ENCODE peak calls at places on chromosomes 16 and 17, in five cellular contexts. One of them, this sample, is unnamed. For H3K36me3, the result is how much of the 10 kb centered on the place peaks cover.

GRCh38 chr17:15261818-15262290 is 3.3 kb downstream of the PMP22 start:
- DNase-seq in GM23248: peak
- DNase-seq in mesendoderm: peak
- DNase-seq in H1: no peak
- DNase-seq in GM12878: no peak
- DNase-seq in this sample: no peak

GRCh38 chr17:70919241-70919640 is 749.9 kb downstream of the KCNJ2 start:
- DNase-seq in GM23248: no peak
- DNase-seq in mesendoderm: no peak
- DNase-seq in H1: no peak
- DNase-seq in GM12878: no peak
- DNase-seq in this sample: no peak

GRCh38 chr16:65002265-65002664 is 119.6 kb downstream of the CDH11 start:
- DNase-seq in GM23248: peak
- DNase-seq in mesendoderm: no peak
- DNase-seq in H1: no peak
- DNase-seq in GM12878: no peak
- DNase-seq in this sample: no peak

GRCh38 chr16:54009464-54010176 is 277.0 kb downstream of the IRX3 start:
- DNase-seq in GM23248: no peak
- DNase-seq in mesendoderm: no peak
- DNase-seq in H1: no peak
- DNase-seq in GM12878: no peak
- DNase-seq in this sample: no peak

GRCh38 chr17:66018786-66019185 is 173.1 kb downstream of the CEP112 start:
- DNase-seq in GM23248: no peak
- DNase-seq in mesendoderm: no peak
- DNase-seq in H1: no peak
- DNase-seq in GM12878: no peak
- DNase-seq in this sample: no peak

GRCh38 chr17:58336456-58337094 is 8.0 kb upstream of the TSPOAP1 start:
- DNase-seq in GM23248: peak
- DNase-seq in mesendoderm: no peak
- DNase-seq in H1: no peak
- DNase-seq in GM12878: no peak
- DNase-seq in this sample: no peak

GRCh38 chr16:51697454-51697853 is 546.4 kb upstream of the SALL1 start:
- DNase-seq in GM23248: no peak
- DNase-seq in mesendoderm: no peak
- DNase-seq in H1: no peak
- DNase-seq in GM12878: no peak
- DNase-seq in this sample: no peak

GRCh38 chr17:29059281-29059680 is 16.3 kb downstream of the PIPOX start:
- DNase-seq in GM23248: peak
- DNase-seq in mesendoderm: no peak
- DNase-seq in H1: no peak
- DNase-seq in GM12878: no peak
- DNase-seq in this sample: no peak

GRCh38 chr17:39118674-39119419 is 32.6 kb downstream of the PLXDC1 start:
- DNase-seq in GM23248: no peak
- DNase-seq in mesendoderm: no peak
- DNase-seq in H1: no peak
- DNase-seq in GM12878: peak
- DNase-seq in this sample: no peak

GRCh38 chr17:81153340-81153803 is 11.9 kb upstream of the PVALEF start:
- DNase-seq in GM23248: peak
- DNase-seq in mesendoderm: no peak
- DNase-seq in H1: no peak
- DNase-seq in GM12878: no peak
- DNase-seq in this sample: peak

GRCh38 chr16:13390093-13390985 is 488.9 kb downstream of the SHISA9 start:
- DNase-seq in GM23248: no peak
- DNase-seq in mesendoderm: peak
- DNase-seq in H1: no peak
- DNase-seq in GM12878: peak
- DNase-seq in this sample: no peak

GRCh38 chr17:59754547-59754946 is 47.1 kb downstream of the VMP1 start:
- DNase-seq in GM23248: peak
- DNase-seq in mesendoderm: peak
- DNase-seq in H1: no peak
- DNase-seq in GM12878: no peak
- DNase-seq in this sample: no peak

GRCh38 chr17:10547351-10547750 is 2.1 kb downstream of the MYH2 start:
- DNase-seq in GM23248: no peak
- DNase-seq in mesendoderm: no peak
- DNase-seq in H1: no peak
- DNase-seq in GM12878: no peak
- DNase-seq in this sample: no peak

GRCh38 chr17:82216301-82217119 is 3.9 kb upstream of the CCDC57 start:
- DNase-seq in GM23248: peak
- DNase-seq in mesendoderm: no peak
- DNase-seq in H1: no peak
- DNase-seq in GM12878: peak
- DNase-seq in this sample: no peak

GRCh38 chr17:8894189-8894611 is 26.7 kb upstream of the PIK3R6 start:
- DNase-seq in GM23248: no peak
- DNase-seq in mesendoderm: peak
- DNase-seq in H1: no peak
- DNase-seq in GM12878: no peak
- DNase-seq in this sample: no peak
- H3K9ac ChIP-seq in GM23248: no peak
- H3K9ac ChIP-seq in mesendoderm: peak
- H3K9ac ChIP-seq in H1: no peak
- H3K9ac ChIP-seq in GM12878: peak
- H3K9ac ChIP-seq in this sample: no peak

DNA sequence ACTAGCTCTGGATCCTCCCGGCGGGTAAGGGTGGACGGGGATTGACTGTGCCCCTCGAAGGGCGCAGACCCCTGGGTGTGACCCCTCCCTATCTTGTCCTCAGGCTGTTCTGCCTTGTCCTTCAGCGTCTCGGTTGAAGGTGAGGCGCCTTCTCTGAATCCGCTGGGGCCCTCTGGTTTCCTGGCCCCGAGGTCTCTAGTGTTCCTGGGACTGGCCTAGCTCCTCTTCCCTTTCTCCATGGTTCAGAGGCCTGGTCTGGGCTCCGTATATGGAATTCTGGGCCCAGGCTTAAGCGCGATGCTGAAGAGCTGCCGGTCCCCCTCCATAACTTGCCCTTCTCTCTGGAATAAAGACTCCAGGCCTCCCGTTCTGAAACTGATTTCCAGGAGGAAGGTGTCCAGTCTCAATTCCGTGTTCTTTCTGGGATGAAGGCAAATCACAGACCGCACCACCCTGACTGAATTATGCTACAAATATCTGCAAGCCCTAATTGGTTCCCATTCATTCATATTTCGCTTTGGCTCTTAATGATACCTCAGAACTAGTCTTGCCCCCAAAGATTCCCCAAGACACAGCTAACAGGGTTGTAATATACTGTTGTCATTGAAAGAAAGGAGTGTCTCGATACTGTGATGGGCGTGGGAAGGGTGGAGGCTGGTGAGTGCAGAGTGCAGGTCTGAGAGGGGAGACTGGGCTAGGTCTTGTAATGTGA is 739 bp downstream of the EDC4 start:
- DNase-seq in GM23248: peak
- DNase-seq in mesendoderm: no peak
- DNase-seq in H1: no peak
- DNase-seq in GM12878: no peak
- DNase-seq in this sample: no peak
- H3K36me3 ChIP-seq in GM23248: under half
- H3K36me3 ChIP-seq in mesendoderm: under half
- H3K36me3 ChIP-seq in H1: under half
- H3K36me3 ChIP-seq in GM12878: under half
- H3K36me3 ChIP-seq in this sample: under half

GRCh38 chr16:85617948-85618347 is 4.8 kb downstream of the GSE1 start:
- DNase-seq in GM23248: no peak
- DNase-seq in mesendoderm: no peak
- DNase-seq in H1: no peak
- DNase-seq in GM12878: no peak
- DNase-seq in this sample: no peak

GRCh38 chr16:85616608-85617311 is 3.6 kb downstream of the GSE1 start:
- DNase-seq in GM23248: no peak
- DNase-seq in mesendoderm: no peak
- DNase-seq in H1: no peak
- DNase-seq in GM12878: peak
- DNase-seq in this sample: no peak

GRCh38 chr16:85615014-85615851 is 2.1 kb downstream of the GSE1 start:
- DNase-seq in GM23248: no peak
- DNase-seq in mesendoderm: peak
- DNase-seq in H1: no peak
- DNase-seq in GM12878: no peak
- DNase-seq in this sample: no peak

GRCh38 chr16:85614338-85615013 is 1.4 kb downstream of the GSE1 start:
- DNase-seq in GM23248: no peak
- DNase-seq in mesendoderm: no peak
- DNase-seq in H1: no peak
- DNase-seq in GM12878: no peak
- DNase-seq in this sample: no peak

DNA sequence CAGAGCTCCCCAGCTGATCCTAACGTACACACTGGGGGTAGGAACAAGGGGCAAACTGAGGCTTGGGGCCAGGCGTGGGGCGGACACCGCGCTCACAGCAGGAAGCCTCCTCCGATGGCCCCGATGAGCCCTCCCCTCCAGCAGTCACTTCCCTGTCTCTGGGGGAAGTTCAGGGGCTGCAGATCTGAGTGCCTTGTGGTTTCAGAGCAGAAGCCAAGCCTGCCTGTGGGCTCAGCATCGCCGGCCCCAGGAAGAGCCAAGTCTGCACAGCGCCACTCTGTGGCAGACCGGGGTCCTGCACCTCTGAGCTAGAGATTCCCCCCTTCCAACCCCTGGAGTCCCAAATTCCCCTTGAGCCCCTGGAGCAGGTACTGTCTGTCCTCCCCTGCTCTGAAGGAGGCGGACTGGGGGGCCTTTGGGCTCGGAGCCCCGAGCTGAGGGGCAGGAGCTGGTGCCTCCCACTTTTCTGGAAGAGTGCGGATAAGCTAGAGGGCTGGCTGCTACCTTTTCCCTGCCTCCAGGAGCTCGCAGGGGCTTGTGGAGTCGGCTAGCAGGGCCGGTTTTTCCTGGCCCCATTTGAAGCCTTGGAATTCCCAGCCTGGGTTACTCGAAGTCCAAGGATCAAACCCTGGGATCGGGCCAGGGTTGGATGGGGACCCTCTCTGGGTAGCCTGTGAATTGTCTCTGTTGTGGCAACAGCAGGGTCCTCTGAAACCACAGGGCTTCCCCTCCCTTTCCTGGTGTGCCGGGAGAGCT is 2.9 kb downstream of the GSE1 start:
- DNase-seq in GM23248: peak
- DNase-seq in mesendoderm: peak
- DNase-seq in H1: no peak
- DNase-seq in GM12878: peak
- DNase-seq in this sample: no peak
- H3K4me3 ChIP-seq in GM23248: no peak
- H3K4me3 ChIP-seq in mesendoderm: no peak
- H3K4me3 ChIP-seq in H1: peak
- H3K4me3 ChIP-seq in GM12878: peak
- H3K4me3 ChIP-seq in this sample: peak

DNA sequence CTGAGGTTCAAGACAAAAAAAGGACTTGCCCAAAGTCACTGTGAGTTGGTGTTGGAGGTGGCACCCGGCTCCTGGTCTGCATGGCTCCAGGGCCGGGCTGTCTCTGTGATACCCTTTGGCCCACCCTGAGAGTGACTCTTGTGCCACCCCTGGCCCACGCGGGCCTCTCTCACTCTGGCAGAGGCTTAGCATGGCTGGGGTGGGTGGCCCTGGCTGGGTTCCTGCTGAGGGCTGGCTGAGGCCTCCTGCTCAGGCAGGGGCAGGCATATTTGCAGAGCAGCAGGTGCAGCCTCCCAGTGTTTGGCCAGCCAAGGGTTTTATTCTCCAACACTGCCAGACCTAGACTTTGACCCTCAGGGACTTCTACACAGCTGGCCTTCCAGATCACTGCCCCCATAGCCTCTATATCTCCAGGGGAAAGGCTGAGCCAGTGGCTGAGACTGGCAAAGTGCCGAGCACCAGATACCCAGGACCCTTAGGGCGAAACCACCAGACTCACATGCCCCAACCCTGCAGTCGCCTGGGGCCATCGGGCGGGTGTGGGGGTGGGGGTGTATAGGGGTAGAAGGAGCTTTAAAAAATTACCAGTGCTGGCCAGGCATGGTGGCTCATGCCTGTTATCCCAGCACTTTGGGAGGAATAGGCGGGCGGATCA is 21.5 kb upstream of the ADGRG1 start:
- DNase-seq in GM23248: no peak
- DNase-seq in mesendoderm: no peak
- DNase-seq in H1: no peak
- DNase-seq in GM12878: no peak
- DNase-seq in this sample: no peak
- H3K9ac ChIP-seq in GM23248: no peak
- H3K9ac ChIP-seq in mesendoderm: no peak
- H3K9ac ChIP-seq in H1: no peak
- H3K9ac ChIP-seq in GM12878: no peak
- H3K9ac ChIP-seq in this sample: no peak

GRCh38 chr16:263182-263774 is 12.5 kb downstream of the RGS11 start:
- DNase-seq in GM23248: no peak
- DNase-seq in mesendoderm: no peak
- DNase-seq in H1: no peak
- DNase-seq in GM12878: no peak
- DNase-seq in this sample: no peak
- H3K36me3 ChIP-seq in GM23248: under half
- H3K36me3 ChIP-seq in mesendoderm: under half
- H3K36me3 ChIP-seq in H1: under half
- H3K36me3 ChIP-seq in GM12878: under half
- H3K36me3 ChIP-seq in this sample: under half